ENCODE peak calls at places on chromosomes 4 and X, in five cellular contexts. W is mucosa of descending colon, M is NB4, V is choroid plexus epithelial cell, B is sciatic nerve. Q is an unnamed sample.

GRCh38 chr4:20464381-20464780 is 212.7 kb downstream of the SLIT2 start:
- DNase-seq in W (no peak), M (no peak), V (peak), B (no peak), Q (peak)

GRCh38 chr4:945274-946102 is 13.2 kb downstream of the TMEM175 start:
- DNase-seq in W (no peak), M (no peak), V (peak), B (peak), Q (no peak)

GRCh38 chr4:184331155-184331995 is 113.7 kb upstream of the ENPP6 start:
- DNase-seq in W (no peak), M (peak), V (peak), B (no peak), Q (no peak)

GRCh38 chr4:38902695-38903094 is 35.1 kb downstream of the FAM114A1 start:
- DNase-seq in W (no peak), M (peak), V (peak), B (no peak), Q (peak)

GRCh38 chr4:6200011-6200921 is at the start of gene JAKMIP1:
- DNase-seq in W (peak), M (no peak), V (peak), B (peak), Q (peak)

GRCh38 chr4:139329665-139330200 is 27.5 kb upstream of the NDUFC1 start:
- DNase-seq in W (no peak), M (no peak), V (no peak), B (no peak), Q (no peak)

GRCh38 chr4:156137971-156138581 is 184.4 kb upstream of the CTSO start:
- DNase-seq in W (no peak), M (no peak), V (no peak), B (no peak), Q (no peak)

GRCh38 chrX:15464704-15465103 is 28.4 kb downstream of the PIR start:
- DNase-seq in W (no peak), M (no peak), V (no peak), B (no peak), Q (no peak)

GRCh38 chr4:55154933-55155332 is 29.5 kb upstream of the KDR start:
- DNase-seq in W (no peak), M (no peak), V (no peak), B (no peak), Q (no peak)

GRCh38 chrX:150150081-150150779 is 211.9 kb upstream of the EOLA2 start:
- DNase-seq in W (no peak), M (no peak), V (no peak), B (no peak), Q (no peak)